ENCODE peak calls at places on chromosome 17, in ten cellular contexts. One of them, this sample, is unnamed.
A peak's percentile ranks its signal among the peaks of the same experiment; 100 is the strongest.

GRCh38 chr17:33322063-33322462 is 29.0 kb upstream of the ASIC2 start:
- DNase-seq in GM06990: no peak
- DNase-seq in uterus: no peak
- DNase-seq in BJ: no peak
- DNase-seq in left ventricle myocardium inferior: no peak
- DNase-seq in upper lobe of right lung: no peak
- DNase-seq in Karpas-422: no peak
- DNase-seq in spleen: no peak
- DNase-seq in PC-3: no peak
- DNase-seq in epithelial cell of esophagus: no peak
- DNase-seq in this sample: no peak

GRCh38 chr17:10881959-10882358 is 44.1 kb upstream of the PIRT start:
- DNase-seq in GM06990: no peak
- DNase-seq in uterus: no peak
- DNase-seq in BJ: no peak
- DNase-seq in left ventricle myocardium inferior: no peak
- DNase-seq in upper lobe of right lung: no peak
- DNase-seq in Karpas-422: no peak
- DNase-seq in spleen: no peak
- DNase-seq in PC-3: no peak
- DNase-seq in epithelial cell of esophagus: no peak
- DNase-seq in this sample: no peak

GRCh38 chr17:74280093-74280513 is 6.1 kb downstream of the DNAI2 start:
- DNase-seq in GM06990: peak; percentile 43
- DNase-seq in uterus: no peak
- DNase-seq in BJ: no peak
- DNase-seq in left ventricle myocardium inferior: peak; percentile 42
- DNase-seq in upper lobe of right lung: no peak
- DNase-seq in Karpas-422: no peak
- DNase-seq in spleen: peak; percentile 81
- DNase-seq in PC-3: no peak
- DNase-seq in epithelial cell of esophagus: no peak
- DNase-seq in this sample: no peak

GRCh38 chr17:78862073-78863023 is 21.7 kb upstream of the USP36 start:
- DNase-seq in GM06990: no peak
- DNase-seq in uterus: peak; percentile 94
- DNase-seq in BJ: peak; percentile 94
- DNase-seq in left ventricle myocardium inferior: peak; percentile 70
- DNase-seq in upper lobe of right lung: peak; percentile 83
- DNase-seq in Karpas-422: no peak
- DNase-seq in spleen: no peak
- DNase-seq in PC-3: peak; percentile 98
- DNase-seq in epithelial cell of esophagus: peak; percentile 83
- DNase-seq in this sample: peak; percentile 92

GRCh38 chr17:75077490-75078096 is 10.2 kb upstream of the SLC16A5 start:
- DNase-seq in GM06990: peak; percentile 82
- DNase-seq in uterus: peak; percentile 61
- DNase-seq in BJ: no peak
- DNase-seq in left ventricle myocardium inferior: peak; percentile 79
- DNase-seq in upper lobe of right lung: peak; percentile 90
- DNase-seq in Karpas-422: peak; percentile 68
- DNase-seq in spleen: peak; percentile 95
- DNase-seq in PC-3: no peak
- DNase-seq in epithelial cell of esophagus: peak; percentile 28
- DNase-seq in this sample: no peak

GRCh38 chr17:17034496-17035066 is 7.7 kb upstream of the MPRIP start:
- DNase-seq in GM06990: no peak
- DNase-seq in uterus: no peak
- DNase-seq in BJ: no peak
- DNase-seq in left ventricle myocardium inferior: no peak
- DNase-seq in upper lobe of right lung: no peak
- DNase-seq in Karpas-422: no peak
- DNase-seq in spleen: no peak
- DNase-seq in PC-3: no peak
- DNase-seq in epithelial cell of esophagus: no peak
- DNase-seq in this sample: no peak

GRCh38 chr17:61695779-61696337 is 104.8 kb upstream of the NACA2 start:
- DNase-seq in GM06990: no peak
- DNase-seq in uterus: no peak
- DNase-seq in BJ: no peak
- DNase-seq in left ventricle myocardium inferior: no peak
- DNase-seq in upper lobe of right lung: no peak
- DNase-seq in Karpas-422: peak; percentile 17
- DNase-seq in spleen: no peak
- DNase-seq in PC-3: no peak
- DNase-seq in epithelial cell of esophagus: no peak
- DNase-seq in this sample: no peak

GRCh38 chr17:72030067-72030899 is 90.5 kb upstream of the SOX9 start:
- DNase-seq in GM06990: peak; percentile 79
- DNase-seq in uterus: no peak
- DNase-seq in BJ: no peak
- DNase-seq in left ventricle myocardium inferior: peak; percentile 16
- DNase-seq in upper lobe of right lung: peak; percentile 61
- DNase-seq in Karpas-422: peak; percentile 91
- DNase-seq in spleen: no peak
- DNase-seq in PC-3: peak; percentile 63
- DNase-seq in epithelial cell of esophagus: peak; percentile 19
- DNase-seq in this sample: peak; percentile 6

GRCh38 chr17:81923302-81924260 is 4.0 kb downstream of the MAFG start:
- DNase-seq in GM06990: no peak
- DNase-seq in uterus: no peak
- DNase-seq in BJ: no peak
- DNase-seq in left ventricle myocardium inferior: peak; percentile 75
- DNase-seq in upper lobe of right lung: peak; percentile 85
- DNase-seq in Karpas-422: no peak
- DNase-seq in spleen: peak; percentile 92
- DNase-seq in PC-3: peak; percentile 77
- DNase-seq in epithelial cell of esophagus: peak; percentile 81
- DNase-seq in this sample: peak; percentile 45

DNA sequence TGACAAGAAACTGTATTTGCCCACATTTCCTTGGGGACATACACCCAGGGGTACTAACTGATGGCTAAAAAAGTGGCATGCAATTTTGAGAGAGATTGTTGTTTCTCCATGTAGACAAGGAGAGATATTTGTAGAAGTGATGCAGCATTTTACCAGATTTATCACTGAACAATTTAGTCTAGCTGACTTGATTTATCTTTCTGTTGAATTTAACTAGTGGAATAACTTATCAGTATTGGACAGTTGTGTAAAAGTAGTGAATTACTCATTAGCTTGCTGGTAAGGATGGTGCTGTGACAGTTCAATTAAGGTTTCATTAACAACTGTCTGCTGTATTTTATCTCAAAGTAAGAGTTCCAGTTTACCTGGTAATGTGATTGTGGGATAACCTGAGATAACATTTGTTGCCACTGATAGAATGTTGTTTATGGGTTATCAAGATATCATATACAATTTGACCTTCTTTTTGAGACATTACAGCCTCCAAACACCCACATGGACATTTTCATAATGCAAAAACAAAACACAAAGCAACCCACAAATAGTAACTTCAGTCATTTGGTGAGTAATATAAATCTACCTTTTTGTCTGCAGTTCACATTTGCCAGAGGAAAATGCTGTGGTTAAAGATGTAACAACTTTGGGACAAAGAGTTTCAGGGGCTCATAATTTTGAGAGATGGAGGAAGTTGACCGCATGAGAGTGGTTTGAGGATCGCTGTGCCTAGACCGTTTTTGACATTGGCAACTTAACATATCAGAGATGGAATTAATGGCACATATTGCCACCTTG is 3.8 kb downstream of the NLK start:
- DNase-seq in GM06990: peak; percentile 40
- DNase-seq in uterus: no peak
- DNase-seq in BJ: no peak
- DNase-seq in left ventricle myocardium inferior: no peak
- DNase-seq in upper lobe of right lung: no peak
- DNase-seq in Karpas-422: peak; percentile 71
- DNase-seq in spleen: no peak
- DNase-seq in PC-3: no peak
- DNase-seq in epithelial cell of esophagus: no peak
- DNase-seq in this sample: no peak
- H3K4me3 ChIP-seq in GM06990: peak overlapping the region; percentile 25
- H3K4me3 ChIP-seq in uterus: no peak overlapping the region
- H3K4me3 ChIP-seq in BJ: no peak overlapping the region
- H3K4me3 ChIP-seq in left ventricle myocardium inferior: no peak overlapping the region
- H3K4me3 ChIP-seq in upper lobe of right lung: no peak overlapping the region
- H3K4me3 ChIP-seq in Karpas-422: peak overlapping the region; percentile 75
- H3K4me3 ChIP-seq in spleen: no peak overlapping the region
- H3K4me3 ChIP-seq in PC-3: peak overlapping the region; percentile 82
- H3K4me3 ChIP-seq in epithelial cell of esophagus: no peak overlapping the region
- H3K4me3 ChIP-seq in this sample: no peak overlapping the region

GRCh38 chr17:7769854-7770253 is 52.3 kb downstream of the DNAH2 start:
- DNase-seq in GM06990: no peak
- DNase-seq in uterus: no peak
- DNase-seq in BJ: no peak
- DNase-seq in left ventricle myocardium inferior: no peak
- DNase-seq in upper lobe of right lung: no peak
- DNase-seq in Karpas-422: peak; percentile 50
- DNase-seq in spleen: peak; percentile 24
- DNase-seq in PC-3: peak; percentile 73
- DNase-seq in epithelial cell of esophagus: peak; percentile 54
- DNase-seq in this sample: no peak

GRCh38 chr17:7763919-7764318 is 46.4 kb downstream of the DNAH2 start:
- DNase-seq in GM06990: no peak
- DNase-seq in uterus: no peak
- DNase-seq in BJ: no peak
- DNase-seq in left ventricle myocardium inferior: no peak
- DNase-seq in upper lobe of right lung: peak; percentile 55
- DNase-seq in Karpas-422: no peak
- DNase-seq in spleen: peak; percentile 56
- DNase-seq in PC-3: no peak
- DNase-seq in epithelial cell of esophagus: no peak
- DNase-seq in this sample: no peak

GRCh38 chr17:7767425-7768021 is 50.0 kb downstream of the DNAH2 start:
- DNase-seq in GM06990: no peak
- DNase-seq in uterus: no peak
- DNase-seq in BJ: no peak
- DNase-seq in left ventricle myocardium inferior: no peak
- DNase-seq in upper lobe of right lung: peak; percentile 70
- DNase-seq in Karpas-422: no peak
- DNase-seq in spleen: peak; percentile 39
- DNase-seq in PC-3: no peak
- DNase-seq in epithelial cell of esophagus: peak; percentile 24
- DNase-seq in this sample: no peak
- H3K4me3 ChIP-seq in GM06990: no peak overlapping the region
- H3K4me3 ChIP-seq in uterus: no peak overlapping the region
- H3K4me3 ChIP-seq in BJ: no peak overlapping the region
- H3K4me3 ChIP-seq in left ventricle myocardium inferior: no peak overlapping the region
- H3K4me3 ChIP-seq in upper lobe of right lung: no peak overlapping the region
- H3K4me3 ChIP-seq in Karpas-422: no peak overlapping the region
- H3K4me3 ChIP-seq in spleen: no peak overlapping the region
- H3K4me3 ChIP-seq in PC-3: no peak overlapping the region
- H3K4me3 ChIP-seq in epithelial cell of esophagus: no peak overlapping the region
- H3K4me3 ChIP-seq in this sample: no peak overlapping the region

DNA sequence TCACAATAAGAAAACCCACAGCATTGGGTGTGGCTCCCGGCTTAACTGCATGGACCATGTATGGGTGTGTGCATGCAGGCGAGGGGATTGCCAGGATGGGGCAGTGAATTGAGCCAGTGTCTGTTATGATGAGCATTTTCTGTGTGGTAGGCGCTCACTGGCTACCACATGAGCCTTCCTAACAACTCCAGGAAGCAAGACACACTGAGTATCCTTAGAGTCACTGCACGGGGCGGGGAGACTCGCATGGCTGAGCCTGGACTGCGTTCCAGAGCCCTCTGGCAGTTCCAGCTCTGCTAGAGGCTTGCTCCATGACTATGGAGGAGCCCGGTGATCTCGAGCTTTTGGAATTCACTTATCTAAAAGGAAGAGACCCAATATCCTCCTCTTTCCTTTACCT is 225.9 kb downstream of the CCDC182 start:
- DNase-seq in GM06990: no peak
- DNase-seq in uterus: no peak
- DNase-seq in BJ: no peak
- DNase-seq in left ventricle myocardium inferior: no peak
- DNase-seq in upper lobe of right lung: no peak
- DNase-seq in Karpas-422: no peak
- DNase-seq in spleen: no peak
- DNase-seq in PC-3: peak; percentile 74
- DNase-seq in epithelial cell of esophagus: peak; percentile 88
- DNase-seq in this sample: no peak
- H3K4me3 ChIP-seq in GM06990: no peak overlapping the region
- H3K4me3 ChIP-seq in uterus: no peak overlapping the region
- H3K4me3 ChIP-seq in BJ: no peak overlapping the region
- H3K4me3 ChIP-seq in left ventricle myocardium inferior: no peak overlapping the region
- H3K4me3 ChIP-seq in upper lobe of right lung: no peak overlapping the region
- H3K4me3 ChIP-seq in Karpas-422: no peak overlapping the region
- H3K4me3 ChIP-seq in spleen: no peak overlapping the region
- H3K4me3 ChIP-seq in PC-3: no peak overlapping the region
- H3K4me3 ChIP-seq in epithelial cell of esophagus: no peak overlapping the region
- H3K4me3 ChIP-seq in this sample: no peak overlapping the region

GRCh38 chr17:36849871-36850348 is 87.4 kb upstream of the LHX1 start:
- DNase-seq in GM06990: peak; percentile 39
- DNase-seq in uterus: no peak
- DNase-seq in BJ: peak; percentile 11
- DNase-seq in left ventricle myocardium inferior: no peak
- DNase-seq in upper lobe of right lung: no peak
- DNase-seq in Karpas-422: no peak
- DNase-seq in spleen: no peak
- DNase-seq in PC-3: peak; percentile 25
- DNase-seq in epithelial cell of esophagus: peak; percentile 83
- DNase-seq in this sample: peak; percentile 28

GRCh38 chr17:36847293-36847645 is 90.0 kb upstream of the LHX1 start:
- DNase-seq in GM06990: no peak
- DNase-seq in uterus: no peak
- DNase-seq in BJ: no peak
- DNase-seq in left ventricle myocardium inferior: no peak
- DNase-seq in upper lobe of right lung: no peak
- DNase-seq in Karpas-422: no peak
- DNase-seq in spleen: no peak
- DNase-seq in PC-3: no peak
- DNase-seq in epithelial cell of esophagus: no peak
- DNase-seq in this sample: no peak

GRCh38 chr17:36851230-36851629 is 86.0 kb upstream of the LHX1 start:
- DNase-seq in GM06990: no peak
- DNase-seq in uterus: no peak
- DNase-seq in BJ: no peak
- DNase-seq in left ventricle myocardium inferior: no peak
- DNase-seq in upper lobe of right lung: no peak
- DNase-seq in Karpas-422: no peak
- DNase-seq in spleen: no peak
- DNase-seq in PC-3: peak; percentile 69
- DNase-seq in epithelial cell of esophagus: peak; percentile 81
- DNase-seq in this sample: no peak

GRCh38 chr17:36848008-36848902 is 89.0 kb upstream of the LHX1 start:
- DNase-seq in GM06990: no peak
- DNase-seq in uterus: no peak
- DNase-seq in BJ: no peak
- DNase-seq in left ventricle myocardium inferior: no peak
- DNase-seq in upper lobe of right lung: no peak
- DNase-seq in Karpas-422: no peak
- DNase-seq in spleen: peak; percentile 3
- DNase-seq in PC-3: no peak
- DNase-seq in epithelial cell of esophagus: peak; percentile 79
- DNase-seq in this sample: no peak

DNA sequence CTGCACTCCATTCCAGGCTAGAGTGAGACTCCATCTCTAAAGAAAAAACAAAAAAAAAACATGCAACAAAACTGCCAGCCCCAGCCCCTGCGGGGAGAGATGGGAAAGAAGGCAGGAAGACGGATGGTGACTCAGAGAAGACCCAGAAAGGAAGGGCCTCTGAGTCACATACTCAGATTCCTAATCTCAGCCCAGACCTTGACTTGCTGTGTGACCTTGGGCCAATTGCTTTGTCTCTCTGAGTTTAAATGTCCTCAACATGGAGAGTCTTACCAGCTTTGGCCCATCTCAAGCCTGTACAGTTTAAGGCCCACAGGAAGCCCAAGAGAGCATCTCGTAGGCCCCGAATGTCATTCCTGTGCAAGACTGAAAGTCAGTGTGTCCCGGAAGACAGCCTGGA is 86.5 kb upstream of the LHX1 start:
- DNase-seq in GM06990: no peak
- DNase-seq in uterus: no peak
- DNase-seq in BJ: peak; percentile 9
- DNase-seq in left ventricle myocardium inferior: no peak
- DNase-seq in upper lobe of right lung: no peak
- DNase-seq in Karpas-422: no peak
- DNase-seq in spleen: no peak
- DNase-seq in PC-3: peak; percentile 63
- DNase-seq in epithelial cell of esophagus: peak; percentile 80
- DNase-seq in this sample: no peak
- H3K4me3 ChIP-seq in GM06990: no peak overlapping the region
- H3K4me3 ChIP-seq in uterus: no peak overlapping the region
- H3K4me3 ChIP-seq in BJ: no peak overlapping the region
- H3K4me3 ChIP-seq in left ventricle myocardium inferior: no peak overlapping the region
- H3K4me3 ChIP-seq in upper lobe of right lung: no peak overlapping the region
- H3K4me3 ChIP-seq in Karpas-422: no peak overlapping the region
- H3K4me3 ChIP-seq in spleen: no peak overlapping the region
- H3K4me3 ChIP-seq in PC-3: no peak overlapping the region
- H3K4me3 ChIP-seq in epithelial cell of esophagus: no peak overlapping the region
- H3K4me3 ChIP-seq in this sample: no peak overlapping the region